ENCODE peak calls at places on chromosomes 3 and 15, in four cellular contexts. N, K, T and Q are unnamed samples.
A peak's percentile ranks its signal among the peaks of the same experiment; 100 is the strongest.

GRCh38 chr15:99571299-99571698 is 5.5 kb downstream of the MEF2A start:
- DNase-seq in N (no peak), K (no peak), T (no peak), Q (no peak)

GRCh38 chr15:26711445-26711844 is 61.4 kb downstream of the GABRB3 start:
- DNase-seq in N (no peak), K (no peak), T (no peak), Q (no peak)

GRCh38 chr3:119311191-119311925 is 17.2 kb downstream of the ARHGAP31 start:
- DNase-seq in N (no peak), K (no peak), T (peak; percentile 65), Q (no peak)

GRCh38 chr3:194802125-194802433 is 116.4 kb downstream of the FAM43A start:
- DNase-seq in N (no peak), K (no peak), T (no peak), Q (no peak)

GRCh38 chr3:182732232-182733015 is 60.9 kb upstream of the ATP11B start:
- DNase-seq in N (no peak), K (no peak), T (no peak), Q (no peak)

GRCh38 chr3:123089611-123090301 is 22.9 kb downstream of the PDIA5 start:
- DNase-seq in N (no peak), K (no peak), T (no peak), Q (no peak)

GRCh38 chr3:192929755-192930491 is 12.3 kb upstream of the MB21D2 start:
- DNase-seq in N (no peak), K (no peak), T (peak; percentile 31), Q (no peak)

GRCh38 chr3:143565943-143566342 is 282.3 kb downstream of the SLC9A9 start:
- DNase-seq in N (no peak), K (no peak), T (peak; percentile 29), Q (no peak)

GRCh38 chr3:183733553-183733952 is 36.0 kb downstream of the YEATS2 start:
- DNase-seq in N (no peak), K (no peak), T (no peak), Q (no peak)

GRCh38 chr15:52060511-52060910 is 41.5 kb downstream of the MAPK6 start:
- DNase-seq in N (no peak), K (no peak), T (no peak), Q (no peak)

GRCh38 chr15:98703291-98703690 is 55.0 kb downstream of the IGF1R start:
- DNase-seq in N (no peak), K (no peak), T (no peak), Q (no peak)

GRCh38 chr3:196603683-196604082 is 35.2 kb downstream of the FBXO45 start:
- DNase-seq in N (no peak), K (no peak), T (no peak), Q (no peak)

GRCh38 chr3:188947401-188947982 is 224.3 kb upstream of the TPRG1 start:
- DNase-seq in N (peak; percentile 42), K (no peak), T (peak; percentile 87), Q (peak; percentile 41)

GRCh38 chr15:34850121-34850520 is 54.8 kb upstream of the ACTC1 start:
- DNase-seq in N (no peak), K (no peak), T (no peak), Q (no peak)

GRCh38 chr15:86611392-86612040 is 531.8 kb downstream of the AGBL1 start:
- DNase-seq in N (no peak), K (peak; percentile 41), T (no peak), Q (no peak)

GRCh38 chr15:71374607-71375352 is 259.5 kb downstream of the THSD4 start:
- DNase-seq in N (no peak), K (no peak), T (peak; percentile 51), Q (no peak)

GRCh38 chr15:49644364-49644794 is 23.5 kb downstream of the DTWD1 start:
- DNase-seq in N (no peak), K (no peak), T (peak; percentile 38), Q (no peak)

GRCh38 chr15:101542306-101543025 is 53.0 kb upstream of the PCSK6 start:
- DNase-seq in N (no peak), K (no peak), T (no peak), Q (no peak)

GRCh38 chr3:195873281-195873887 is 35.0 kb downstream of the TNK2 start:
- DNase-seq in N (no peak), K (no peak), T (no peak), Q (no peak)

GRCh38 chr3:54931182-54931581 is 3.3 kb upstream of the LRTM1 start:
- DNase-seq in N (no peak), K (no peak), T (no peak), Q (no peak)

GRCh38 chr3:183988216-183988790 is 29.4 kb downstream of the ABCC5 start:
- DNase-seq in N (no peak), K (no peak), T (peak; percentile 17), Q (no peak)

GRCh38 chr3:160829486-160830009 is 73.5 kb downstream of the PPM1L start:
- DNase-seq in N (no peak), K (no peak), T (no peak), Q (no peak)

GRCh38 chr3:119173325-119173724 is at the start of gene UPK1B:
- DNase-seq in N (no peak), K (no peak), T (no peak), Q (no peak)

GRCh38 chr15:41838400-41838897 is at the start of gene PLA2G4B:
- DNase-seq in N (no peak), K (no peak), T (no peak), Q (no peak)

GRCh38 chr3:5568451-5568850 is 380.9 kb downstream of the EDEM1 start:
- DNase-seq in N (no peak), K (no peak), T (no peak), Q (no peak)

GRCh38 chr3:152779649-152780048 is 55.3 kb upstream of the P2RY1 start:
- DNase-seq in N (no peak), K (peak; percentile 25), T (peak; percentile 63), Q (no peak)

GRCh38 chr3:106728315-106728821 is 648.9 kb upstream of the CCDC54 start:
- DNase-seq in N (no peak), K (no peak), T (peak; percentile 98), Q (no peak)

GRCh38 chr15:33005582-33005981 is 188.9 kb downstream of the FMN1 start:
- DNase-seq in N (no peak), K (peak; percentile 59), T (no peak), Q (no peak)

GRCh38 chr15:33009603-33010002 is 184.9 kb downstream of the FMN1 start:
- DNase-seq in N (no peak), K (no peak), T (no peak), Q (no peak)

GRCh38 chr15:33009026-33009425 is 185.5 kb downstream of the FMN1 start:
- DNase-seq in N (no peak), K (no peak), T (no peak), Q (no peak)

GRCh38 chr15:33008284-33009011 is 186.1 kb downstream of the FMN1 start:
- DNase-seq in N (no peak), K (peak; percentile 82), T (peak; percentile 73), Q (no peak)

DNA sequence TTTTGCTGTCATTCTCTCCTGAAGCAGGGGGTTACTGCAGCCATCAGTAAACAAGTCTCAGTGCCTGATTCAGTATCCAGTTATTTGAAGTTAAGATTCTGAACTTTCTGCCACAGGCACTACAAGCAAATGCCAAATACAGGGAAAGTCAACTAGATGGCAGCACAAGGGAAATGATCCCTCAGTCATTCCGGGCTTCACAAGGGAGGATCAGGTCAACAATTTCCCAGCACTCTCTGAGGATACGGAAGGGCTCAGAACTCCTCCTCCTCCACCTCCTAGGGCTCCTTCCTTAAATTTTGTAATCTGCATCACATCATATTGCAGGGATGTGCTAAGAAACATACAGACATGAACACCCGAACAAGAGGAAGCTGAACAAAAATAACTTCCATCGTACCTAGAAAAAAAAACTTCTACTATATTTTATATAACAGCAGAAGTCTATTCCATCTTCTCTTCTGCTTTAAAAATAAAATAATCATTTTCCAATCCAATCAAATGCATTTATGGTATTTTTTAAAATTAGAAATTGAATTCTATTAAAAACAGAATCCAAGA is 187.1 kb downstream of the FMN1 start:
- DNase-seq in N (no peak), K (no peak), T (peak; percentile 56), Q (no peak)
- TF ChIP-seq CTCF in N (no peak), K (peak; percentile 37), T (peak; percentile 41), Q (peak; percentile 13)

DNA sequence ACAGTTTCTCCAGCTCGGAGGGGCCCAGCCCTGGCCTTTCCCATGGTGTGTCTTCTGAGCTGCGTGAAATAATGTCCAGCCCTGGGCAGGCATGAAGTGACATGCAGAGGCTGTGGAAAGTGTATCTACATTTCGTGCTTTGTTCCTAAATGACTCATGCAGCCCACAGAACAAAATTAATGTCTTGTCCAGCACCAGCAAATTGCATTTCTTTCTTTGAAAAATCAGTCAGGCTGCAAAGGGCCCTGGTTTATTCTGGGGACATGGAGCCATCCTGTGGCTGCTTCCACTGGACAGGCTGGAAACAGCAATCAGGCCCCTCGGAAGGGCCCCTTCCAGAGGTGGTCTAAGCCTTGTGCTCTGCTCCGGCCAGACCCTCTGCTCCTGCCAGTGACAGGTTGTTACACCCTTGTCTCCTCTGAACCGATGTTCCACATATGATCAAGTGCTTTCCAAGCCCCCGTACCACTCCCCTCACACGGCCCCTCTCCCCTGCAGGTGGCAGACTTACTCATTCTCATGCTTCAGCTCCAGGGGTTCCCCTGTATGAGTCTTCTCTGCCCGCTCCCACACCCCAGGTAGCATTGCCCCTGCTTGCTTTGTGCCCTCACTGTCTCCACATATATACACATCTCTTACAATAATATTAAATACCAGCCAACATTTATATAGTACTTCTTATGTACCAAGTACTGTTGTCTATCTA is 33.7 kb downstream of the CRYGS start:
- DNase-seq in N (no peak), K (no peak), T (no peak), Q (no peak)
- TF ChIP-seq CTCF in N (no peak), K (no peak), T (no peak), Q (no peak)

DNA sequence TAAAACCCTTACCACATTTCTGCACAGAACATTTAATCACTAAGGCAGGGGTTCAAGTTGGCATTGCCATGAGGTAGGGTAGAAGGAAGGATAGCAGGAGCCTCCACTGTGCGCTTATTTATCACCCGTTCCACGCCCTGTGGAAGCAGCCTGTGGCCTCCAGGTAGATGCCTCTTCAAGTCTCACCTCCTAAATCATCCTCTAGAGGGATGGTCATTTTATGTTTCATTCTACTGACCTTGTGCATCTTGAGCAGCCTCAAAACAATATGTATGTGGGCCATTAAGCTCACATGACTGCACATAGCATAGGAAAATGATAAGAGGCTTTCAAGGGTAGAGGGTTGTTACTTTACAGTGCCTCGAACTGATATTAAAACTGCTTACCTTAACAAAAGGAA is 546.2 kb downstream of the GRM7 start:
- DNase-seq in N (no peak), K (no peak), T (no peak), Q (no peak)
- TF ChIP-seq CTCF in N (no peak), K (no peak), T (peak; percentile 4), Q (no peak)

GRCh38 chr15:46266691-46267090 is 631.9 kb downstream of the SQOR start:
- DNase-seq in N (no peak), K (no peak), T (no peak), Q (peak; percentile 24)

GRCh38 chr15:46265664-46266063 is 630.8 kb downstream of the SQOR start:
- DNase-seq in N (no peak), K (no peak), T (no peak), Q (no peak)

DNA sequence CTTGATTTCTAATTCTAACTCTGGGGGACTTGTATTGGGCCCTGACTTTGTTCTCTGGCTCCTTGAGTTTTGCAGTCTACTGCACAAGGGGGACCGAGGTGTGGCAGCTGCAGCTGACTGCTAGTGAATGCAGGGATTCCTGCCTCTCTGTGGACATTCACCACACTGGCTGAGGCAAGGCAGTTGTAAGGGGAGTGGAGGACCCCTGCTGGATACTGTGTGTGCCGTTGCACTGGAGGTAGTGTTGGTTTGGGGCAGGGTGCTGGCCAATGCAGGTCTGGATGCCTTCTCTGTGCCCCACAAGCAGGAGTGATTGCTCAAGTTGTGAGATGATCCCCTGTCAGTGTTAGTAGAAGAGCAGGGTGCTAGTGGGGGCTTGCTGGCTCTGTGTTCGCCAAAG is 626.1 kb downstream of the SQOR start:
- DNase-seq in N (no peak), K (no peak), T (no peak), Q (no peak)
- TF ChIP-seq CTCF in N (no peak), K (no peak), T (no peak), Q (no peak)

GRCh38 chr3:65751123-65751700 is 287.5 kb downstream of the MAGI1 start:
- DNase-seq in N (no peak), K (no peak), T (peak; percentile 50), Q (peak; percentile 13)
- TF ChIP-seq CTCF in N (no peak), K (peak; percentile 51), T (peak; percentile 84), Q (peak; percentile 63)